ENCODE peak calls at places on chromosomes 13 and 19, in four cellular contexts. X is stimulated activated CD4-positive, alpha-beta T cell treated with anti-CD3 and anti-CD28 coated beads, Interleukin-1b, Interleukin-23, amount 100 ng/mL, for 24 hours; T is CD8-positive, alpha-beta memory T cell; K is pancreas. F is an unnamed sample.
A peak's percentile ranks its signal among the peaks of the same experiment; 100 is the strongest.

GRCh38 chr13:35139591-35139990 is 197.5 kb downstream of the NBEA start:
- DNase-seq in X (no peak), K (no peak), T (no peak), F (no peak)

GRCh38 chr19:2602391-2603181 is 99.9 kb downstream of the GNG7 start:
- DNase-seq in X (no peak), K (peak; percentile 71), T (no peak), F (no peak)

GRCh38 chr13:20968745-20969144 is 66.2 kb upstream of the XPO4 start:
- DNase-seq in K (no peak), X (no peak), T (no peak), F (no peak)

GRCh38 chr19:49645995-49646394 is 4.0 kb downstream of the SCAF1 start:
- DNase-seq in X (no peak), K (no peak), T (no peak), F (no peak)

GRCh38 chr19:44530777-44531176 is 1.3 kb upstream of the CEACAM20 start:
- DNase-seq in T (no peak), K (no peak), X (no peak), F (no peak)

GRCh38 chr19:53945441-53945840 is 17.3 kb upstream of the CACNG8 start:
- DNase-seq in K (no peak), X (no peak), T (no peak), F (no peak)

GRCh38 chr19:18202759-18203407 is 959 bp downstream of the RAB3A start:
- DNase-seq in X (no peak), K (no peak), T (no peak), F (no peak)

GRCh38 chr19:2408247-2408646 is 19.1 kb downstream of the TIMM13 start:
- DNase-seq in K (no peak), X (no peak), T (no peak), F (no peak)

GRCh38 chr19:6509118-6509971 is 7.2 kb upstream of the TUBB4A start:
- DNase-seq in T (no peak), K (peak; percentile 93), X (no peak), F (no peak)

GRCh38 chr13:111853766-111854165 is 213.2 kb upstream of the SOX1 start:
- DNase-seq in K (no peak), X (no peak), T (no peak), F (no peak)

GRCh38 chr13:98546402-98546801 is 30.5 kb downstream of the STK24 start:
- DNase-seq in X (no peak), K (no peak), T (no peak), F (no peak)

GRCh38 chr19:1855828-1856255 is 7.5 kb downstream of the KLF16 start:
- DNase-seq in X (no peak), K (no peak), T (no peak), F (no peak)

GRCh38 chr19:38425810-38426466 is at the start of gene RASGRP4:
- DNase-seq in X (no peak), K (no peak), T (no peak), F (no peak)

GRCh38 chr13:96771501-96772367 is 222.5 kb downstream of the OXGR1 start:
- DNase-seq in X (no peak), T (no peak), K (no peak), F (no peak)

GRCh38 chr13:98507060-98507797 is 69.7 kb downstream of the STK24 start:
- DNase-seq in K (peak; percentile 62), T (no peak), X (no peak), F (no peak)

GRCh38 chr13:50589651-50590054 is 253.8 kb downstream of the DLEU7 start:
- DNase-seq in X (no peak), K (no peak), T (no peak), F (no peak)

GRCh38 chr13:59770451-59770850 is 393.3 kb downstream of the DIAPH3 start:
- DNase-seq in T (no peak), K (no peak), X (no peak), F (no peak)

GRCh38 chr13:63737418-63737817 is 2321.8 kb upstream of the PCDH20 start:
- DNase-seq in X (no peak), K (no peak), T (no peak), F (no peak)

GRCh38 chr19:31054430-31054829 is 294.8 kb downstream of the TSHZ3 start:
- DNase-seq in K (no peak), X (peak; percentile 4), T (no peak), F (no peak)

GRCh38 chr13:83297591-83298305 is 584.5 kb downstream of the SLITRK1 start:
- DNase-seq in K (no peak), T (no peak), X (no peak), F (no peak)

GRCh38 chr13:21735621-21736401 is 64.9 kb downstream of the FGF9 start:
- DNase-seq in X (no peak), K (no peak), T (no peak), F (no peak)

GRCh38 chr13:80979035-80979641 is 638.2 kb upstream of the SPRY2 start:
- DNase-seq in T (peak; percentile 5), K (peak; percentile 28), X (no peak), F (peak; percentile 23)

GRCh38 chr13:50244355-50244912 is 229.2 kb downstream of the KCNRG start:
- DNase-seq in T (no peak), K (no peak), X (no peak), F (no peak)

GRCh38 chr19:991174-991931 is 7.2 kb downstream of the WDR18 start:
- DNase-seq in T (peak; percentile 29), K (no peak), X (peak; percentile 44), F (no peak)

GRCh38 chr13:94778585-94778984 is 66.2 kb upstream of the SOX21 start:
- DNase-seq in K (no peak), T (no peak), X (no peak), F (no peak)

GRCh38 chr13:45296259-45296658 is 44.7 kb downstream of the TPT1 start:
- DNase-seq in X (no peak), K (no peak), T (no peak), F (no peak)

GRCh38 chr13:111976474-111977183 is 90.3 kb upstream of the SOX1 start:
- DNase-seq in K (no peak), X (no peak), T (no peak), F (no peak)

F was measured in HuH-7.